ENCODE peak calls at places on chromosomes 12 and 14, in ten cellular contexts. R, A, C, Z, W, L, D, P, V and O are unnamed samples.

GRCh38 chr12:16609140-16609539 is 3.2 kb upstream of the LMO3 start:
- DNase-seq in R (no peak), P (no peak), V (no peak), C (no peak), W (no peak), A (peak; percentile 12), Z (no peak), L (no peak), D (peak; percentile 5), O (no peak)

GRCh38 chr14:101731187-101732080 is 30.1 kb upstream of the PPP2R5C start:
- DNase-seq in Z (peak; percentile 95), P (peak; percentile 90), D (peak; percentile 98), V (peak; percentile 45), A (peak; percentile 38), R (peak; percentile 90), W (peak; percentile 52), C (no peak), L (peak; percentile 100), O (peak; percentile 46)

GRCh38 chr14:99268776-99269510 is 3.1 kb downstream of the BCL11B start:
- DNase-seq in R (no peak), P (no peak), D (no peak), A (no peak), Z (no peak), L (no peak), C (no peak), W (no peak), V (no peak), O (peak; percentile 42)

GRCh38 chr12:89821901-89822300 is 113.3 kb upstream of the ATP2B1 start:
- DNase-seq in L (no peak), D (peak; percentile 15), Z (peak; percentile 20), C (no peak), P (no peak), V (no peak), A (no peak), R (no peak), W (no peak), O (peak; percentile 7)

GRCh38 chr14:52950410-52950897 is 396 bp downstream of the FERMT2 start:
- DNase-seq in W (peak; percentile 71), Z (peak; percentile 56), C (no peak), D (no peak), P (peak; percentile 22), V (no peak), A (peak; percentile 50), L (no peak), R (peak; percentile 77), O (peak; percentile 61)

GRCh38 chr14:76909266-76909665 is 83.1 kb downstream of the LRRC74A start:
- DNase-seq in D (no peak), L (no peak), W (no peak), Z (no peak), V (no peak), A (no peak), P (no peak), C (no peak), R (no peak), O (no peak)

GRCh38 chr14:86050072-86050683 is 520.2 kb downstream of the FLRT2 start:
- DNase-seq in A (no peak), Z (no peak), L (no peak), V (peak; percentile 78), C (no peak), D (no peak), R (no peak), P (no peak), W (no peak), O (no peak)

GRCh38 chr14:38065101-38065762 is 142.5 kb upstream of the SSTR1 start:
- DNase-seq in D (no peak), P (no peak), A (no peak), L (no peak), C (no peak), V (no peak), W (no peak), R (no peak), Z (no peak), O (peak; percentile 29)

GRCh38 chr12:80045594-80045993 is 53.7 kb upstream of the OTOGL start:
- DNase-seq in L (no peak), W (no peak), Z (peak; percentile 81), C (no peak), D (peak; percentile 90), R (peak; percentile 89), V (no peak), P (no peak), A (peak; percentile 87), O (no peak)

GRCh38 chr12:75666980-75667359 is 155.6 kb upstream of the KRR1 start:
- DNase-seq in R (peak; percentile 84), C (no peak), D (no peak), P (peak; percentile 75), W (peak; percentile 58), Z (peak; percentile 52), V (no peak), A (peak; percentile 67), L (no peak), O (no peak)

GRCh38 chr12:132154341-132154761 is 10.1 kb downstream of the NOC4L start:
- DNase-seq in C (no peak), D (no peak), Z (no peak), V (no peak), W (no peak), L (no peak), A (no peak), R (no peak), P (peak; percentile 33), O (no peak)

GRCh38 chr14:102575479-102576428 is 16.7 kb upstream of the RCOR1 start:
- DNase-seq in A (no peak), R (no peak), P (no peak), D (no peak), V (no peak), L (no peak), C (no peak), W (no peak), Z (no peak), O (no peak)

GRCh38 chr12:130651188-130651587 is 64.9 kb downstream of the RIMBP2 start:
- DNase-seq in C (no peak), R (no peak), D (no peak), V (no peak), A (no peak), W (no peak), Z (no peak), L (no peak), P (no peak), O (no peak)

DNA sequence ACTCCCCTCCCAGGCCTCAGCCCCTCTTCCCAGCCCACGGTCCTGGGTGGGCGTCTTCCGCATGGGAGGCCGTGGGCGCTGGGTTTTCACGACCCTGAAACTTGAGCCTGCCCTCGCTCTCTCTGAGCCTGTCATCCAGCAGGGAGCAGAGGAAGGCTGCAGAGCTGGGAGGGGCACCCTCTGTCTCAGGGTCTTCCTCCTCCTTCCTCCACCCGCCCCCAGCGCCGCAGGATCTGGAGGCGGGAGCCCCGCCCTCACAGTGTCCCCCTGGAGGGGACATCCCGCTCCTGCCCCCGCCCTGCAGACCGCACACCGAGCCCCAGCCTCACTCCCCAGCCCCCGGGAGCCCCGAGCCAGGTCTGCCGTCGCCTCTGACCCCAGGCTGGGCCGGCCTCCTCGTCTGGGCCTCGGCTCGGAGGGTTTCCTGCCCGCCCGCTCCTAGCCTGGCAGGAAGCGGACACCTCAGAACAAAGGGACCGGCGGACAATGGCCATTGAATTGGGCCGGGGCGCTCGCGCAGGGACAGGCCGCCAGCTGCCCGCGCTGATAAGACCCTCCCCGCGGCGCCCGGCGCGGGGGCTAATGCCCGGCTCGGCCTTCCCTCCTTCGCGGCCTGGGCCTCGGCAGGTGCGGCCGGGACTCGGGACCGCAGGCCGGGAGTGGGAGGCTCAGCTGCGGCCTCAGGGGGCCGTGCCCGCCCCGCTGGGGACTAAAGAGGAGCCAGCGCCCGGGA is 15.3 kb upstream of the NUDT14 start:
- DNase-seq in Z (no peak), A (no peak), P (peak; percentile 19), L (no peak), R (no peak), C (no peak), D (no peak), W (peak; percentile 68), V (no peak), O (peak; percentile 79)
- TF ChIP-seq EZH2 in Z (peak; percentile 38), A (peak; percentile 79), P (no peak), L (no peak), R (peak; percentile 93), C (peak; percentile 54), D (no peak), W (no peak), V (no peak), O (no peak)

GRCh38 chr14:97791906-97792305 is 994.7 kb downstream of the VRK1 start:
- DNase-seq in C (no peak), P (no peak), W (no peak), Z (no peak), R (no peak), L (no peak), D (peak; percentile 30), A (no peak), V (no peak), O (no peak)
- TF ChIP-seq EZH2 in C (no peak), P (no peak), W (no peak), Z (no peak), R (no peak), L (no peak), D (no peak), A (no peak), V (no peak), O (no peak)

DNA sequence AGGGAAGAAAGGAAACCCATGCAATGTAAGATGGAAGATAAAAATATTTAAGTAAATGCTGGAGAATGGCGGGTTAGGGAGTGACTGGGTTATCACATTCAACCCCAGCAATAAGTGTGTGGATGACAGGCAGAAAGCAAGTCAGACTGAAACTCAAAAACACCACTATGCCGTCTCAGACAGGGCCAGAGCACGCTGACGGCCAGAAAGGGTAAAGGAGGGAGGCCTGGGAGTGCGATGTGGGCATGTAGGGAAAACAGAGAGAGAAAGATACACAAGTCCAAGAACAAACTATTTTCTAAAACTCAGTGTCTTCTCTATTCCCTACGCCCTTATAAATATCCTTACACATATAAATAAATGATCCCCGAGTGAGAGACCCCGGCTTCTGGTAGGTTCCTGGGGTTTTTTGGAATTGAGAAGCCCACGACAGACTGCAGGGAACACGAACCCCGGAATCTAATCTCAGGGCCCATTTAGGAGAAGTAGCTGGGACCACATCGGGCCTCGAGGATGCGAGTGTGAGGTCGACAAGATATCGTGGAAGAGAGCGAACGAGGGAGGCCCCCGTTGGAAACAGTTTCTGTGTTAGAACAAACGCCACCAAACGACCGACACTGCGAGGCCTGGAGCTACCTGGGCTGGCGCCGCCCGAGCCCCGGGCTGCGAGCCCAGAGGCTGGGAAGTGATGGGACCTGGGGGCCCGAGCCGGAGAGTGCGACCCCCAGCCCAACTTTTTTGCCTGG is 744 bp upstream of the OTX2 start:
- DNase-seq in D (no peak), L (no peak), R (no peak), P (no peak), Z (no peak), W (no peak), A (no peak), C (no peak), V (no peak), O (peak; percentile 79)
- TF ChIP-seq EZH2 in D (no peak), L (no peak), R (peak; percentile 51), P (no peak), Z (no peak), W (no peak), A (no peak), C (no peak), V (no peak), O (peak; percentile 87)

DNA sequence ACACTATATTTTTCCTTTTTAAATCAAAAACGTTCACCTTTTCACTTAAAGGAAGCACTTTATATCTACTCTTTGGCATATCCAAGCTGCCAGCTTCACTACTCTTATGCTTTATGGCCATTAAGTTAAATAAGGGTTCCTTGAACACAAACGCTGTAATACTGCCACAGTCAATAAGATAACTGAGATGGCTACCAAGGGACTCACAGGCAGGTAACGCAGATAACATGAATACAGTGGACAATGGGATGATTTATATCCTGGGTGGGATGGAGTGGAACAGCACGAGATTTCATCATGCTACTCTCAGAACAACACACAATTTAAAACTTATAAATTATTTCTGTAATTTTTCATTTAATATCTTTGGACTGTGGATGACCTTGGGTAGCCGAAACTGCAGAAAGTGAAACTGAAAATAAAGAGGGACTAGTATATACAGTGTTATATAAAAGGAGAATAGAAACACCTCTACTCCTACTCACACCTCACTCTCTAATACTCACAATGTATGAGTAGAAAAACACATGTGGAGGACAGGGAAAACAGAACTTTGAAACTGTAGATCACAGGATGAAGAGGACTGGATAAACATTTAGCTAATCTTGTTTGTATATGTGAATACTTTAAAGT is 367.3 kb downstream of the C12orf50 start:
- DNase-seq in D (peak; percentile 17), Z (no peak), W (no peak), A (peak; percentile 22), L (no peak), P (no peak), V (peak; percentile 59), R (peak; percentile 21), C (no peak), O (no peak)
- TF ChIP-seq EZH2 in D (no peak), Z (no peak), W (no peak), A (no peak), L (no peak), P (no peak), V (no peak), R (no peak), C (no peak), O (no peak)